ENCODE peak calls at places on chromosomes 6 and 20, in six cellular contexts. One of them, this sample, is unnamed.
A peak's percentile ranks its signal among the peaks of the same experiment; 100 is the strongest.

GRCh38 chr6:99282479-99283062 is 66.9 kb downstream of the FAXC start:
- DNase-seq in mesendoderm: peak; percentile 16
- DNase-seq in neuronal stem cell: no peak
- DNase-seq in H1: no peak
- DNase-seq in IMR-90: peak; percentile 30
- DNase-seq in H9: no peak
- DNase-seq in this sample: no peak

GRCh38 chr6:113903666-113904330 is 46.7 kb downstream of the MARCKS start:
- DNase-seq in H1: no peak
- DNase-seq in IMR-90: peak; percentile 58
- DNase-seq in H9: no peak
- DNase-seq in neuronal stem cell: no peak
- DNase-seq in mesendoderm: peak; percentile 28
- DNase-seq in this sample: no peak

GRCh38 chr6:3259491-3259958 is 778 bp downstream of the PSMG4 start:
- DNase-seq in H1: no peak
- DNase-seq in neuronal stem cell: no peak
- DNase-seq in H9: peak; percentile 57
- DNase-seq in IMR-90: peak; percentile 41
- DNase-seq in mesendoderm: peak; percentile 81
- DNase-seq in this sample: peak; percentile 36

GRCh38 chr6:130853555-130854183 is 26.5 kb downstream of the SMLR1 start:
- DNase-seq in IMR-90: peak; percentile 73
- DNase-seq in H9: no peak
- DNase-seq in neuronal stem cell: no peak
- DNase-seq in H1: no peak
- DNase-seq in mesendoderm: peak; percentile 39
- DNase-seq in this sample: no peak

GRCh38 chr6:136037885-136038460 is 186.5 kb downstream of the PDE7B start:
- DNase-seq in H9: peak; percentile 30
- DNase-seq in IMR-90: peak; percentile 72
- DNase-seq in H1: no peak
- DNase-seq in mesendoderm: no peak
- DNase-seq in neuronal stem cell: no peak
- DNase-seq in this sample: no peak

GRCh38 chr6:52746213-52746612 is 17.1 kb downstream of the GSTA2 start:
- DNase-seq in H1: no peak
- DNase-seq in mesendoderm: no peak
- DNase-seq in H9: no peak
- DNase-seq in neuronal stem cell: no peak
- DNase-seq in IMR-90: no peak
- DNase-seq in this sample: no peak

GRCh38 chr20:62427172-62428007 is at the start of gene RBBP8NL:
- DNase-seq in IMR-90: no peak
- DNase-seq in H1: no peak
- DNase-seq in mesendoderm: peak; percentile 94
- DNase-seq in H9: peak; percentile 93
- DNase-seq in neuronal stem cell: no peak
- DNase-seq in this sample: peak; percentile 99

GRCh38 chr6:1825277-1825676 is 215.6 kb downstream of the FOXC1 start:
- DNase-seq in H9: no peak
- DNase-seq in IMR-90: no peak
- DNase-seq in neuronal stem cell: no peak
- DNase-seq in mesendoderm: no peak
- DNase-seq in H1: no peak
- DNase-seq in this sample: no peak

GRCh38 chr6:36976931-36977330 is 9.1 kb downstream of the MTCH1 start:
- DNase-seq in H9: no peak
- DNase-seq in IMR-90: no peak
- DNase-seq in mesendoderm: no peak
- DNase-seq in neuronal stem cell: no peak
- DNase-seq in H1: no peak
- DNase-seq in this sample: no peak

GRCh38 chr20:11654766-11655165 is 262.9 kb upstream of the BTBD3 start:
- DNase-seq in mesendoderm: no peak
- DNase-seq in H1: no peak
- DNase-seq in IMR-90: no peak
- DNase-seq in neuronal stem cell: no peak
- DNase-seq in H9: no peak
- DNase-seq in this sample: no peak

GRCh38 chr6:169798764-169799473 is 47.5 kb downstream of the ERMARD start:
- DNase-seq in neuronal stem cell: no peak
- DNase-seq in IMR-90: no peak
- DNase-seq in H1: no peak
- DNase-seq in mesendoderm: no peak
- DNase-seq in H9: no peak
- DNase-seq in this sample: no peak

GRCh38 chr6:24996145-24996836 is 60.5 kb upstream of the RIPOR2 start:
- DNase-seq in mesendoderm: no peak
- DNase-seq in H9: no peak
- DNase-seq in H1: no peak
- DNase-seq in neuronal stem cell: no peak
- DNase-seq in IMR-90: no peak
- DNase-seq in this sample: no peak

GRCh38 chr6:169456840-169457239 is 203.2 kb upstream of the THBS2 start:
- DNase-seq in H9: no peak
- DNase-seq in neuronal stem cell: no peak
- DNase-seq in IMR-90: no peak
- DNase-seq in mesendoderm: no peak
- DNase-seq in H1: no peak
- DNase-seq in this sample: no peak

GRCh38 chr6:43951063-43951755 is 176.0 kb downstream of the MRPL14 start:
- DNase-seq in neuronal stem cell: peak; percentile 51
- DNase-seq in IMR-90: no peak
- DNase-seq in H9: peak; percentile 91
- DNase-seq in mesendoderm: peak; percentile 90
- DNase-seq in H1: peak; percentile 56
- DNase-seq in this sample: peak; percentile 56

GRCh38 chr6:77844822-77845221 is 192.0 kb downstream of the MEI4 start:
- DNase-seq in IMR-90: no peak
- DNase-seq in H1: no peak
- DNase-seq in H9: no peak
- DNase-seq in neuronal stem cell: no peak
- DNase-seq in mesendoderm: no peak
- DNase-seq in this sample: no peak

GRCh38 chr6:89080281-89081128 is at the start of gene PNRC1:
- DNase-seq in mesendoderm: peak; percentile 99
- DNase-seq in H1: peak; percentile 100
- DNase-seq in H9: peak; percentile 100
- DNase-seq in neuronal stem cell: peak; percentile 99
- DNase-seq in IMR-90: peak; percentile 98
- DNase-seq in this sample: peak; percentile 100
- H3K23ac ChIP-seq in mesendoderm: peak within 1 kb of the TSS; percentile 85
- H3K23ac ChIP-seq in H1: no peak within 1 kb of the TSS
- H3K23ac ChIP-seq in H9: no peak within 1 kb of the TSS
- H3K23ac ChIP-seq in neuronal stem cell: peak within 1 kb of the TSS; percentile 90
- H3K23ac ChIP-seq in IMR-90: peak within 1 kb of the TSS; percentile 89
- H3K23ac ChIP-seq in this sample: no peak within 1 kb of the TSS

GRCh38 chr6:14734052-14734415 is 511.8 kb upstream of the JARID2 start:
- DNase-seq in H1: no peak
- DNase-seq in IMR-90: no peak
- DNase-seq in neuronal stem cell: no peak
- DNase-seq in H9: no peak
- DNase-seq in mesendoderm: no peak
- DNase-seq in this sample: no peak

GRCh38 chr6:14731638-14732037 is 514.2 kb upstream of the JARID2 start:
- DNase-seq in neuronal stem cell: no peak
- DNase-seq in IMR-90: no peak
- DNase-seq in H9: no peak
- DNase-seq in H1: no peak
- DNase-seq in mesendoderm: no peak
- DNase-seq in this sample: no peak

GRCh38 chr6:14732845-14733757 is 512.8 kb upstream of the JARID2 start:
- DNase-seq in mesendoderm: peak; percentile 88
- DNase-seq in IMR-90: peak; percentile 79
- DNase-seq in H9: peak; percentile 53
- DNase-seq in neuronal stem cell: no peak
- DNase-seq in H1: peak; percentile 59
- DNase-seq in this sample: peak; percentile 84

GRCh38 chr6:14730654-14731053 is 515.2 kb upstream of the JARID2 start:
- DNase-seq in IMR-90: no peak
- DNase-seq in mesendoderm: no peak
- DNase-seq in H1: no peak
- DNase-seq in neuronal stem cell: no peak
- DNase-seq in H9: no peak
- DNase-seq in this sample: no peak

GRCh38 chr6:14732226-14732844 is 513.5 kb upstream of the JARID2 start:
- DNase-seq in mesendoderm: no peak
- DNase-seq in neuronal stem cell: no peak
- DNase-seq in H1: no peak
- DNase-seq in IMR-90: no peak
- DNase-seq in H9: no peak
- DNase-seq in this sample: no peak
- H3K9ac ChIP-seq in mesendoderm: no peak overlapping the region
- H3K9ac ChIP-seq in neuronal stem cell: no peak overlapping the region
- H3K9ac ChIP-seq in H1: no peak overlapping the region
- H3K9ac ChIP-seq in IMR-90: no peak overlapping the region
- H3K9ac ChIP-seq in H9: no peak overlapping the region
- H3K9ac ChIP-seq in this sample: no peak overlapping the region

DNA sequence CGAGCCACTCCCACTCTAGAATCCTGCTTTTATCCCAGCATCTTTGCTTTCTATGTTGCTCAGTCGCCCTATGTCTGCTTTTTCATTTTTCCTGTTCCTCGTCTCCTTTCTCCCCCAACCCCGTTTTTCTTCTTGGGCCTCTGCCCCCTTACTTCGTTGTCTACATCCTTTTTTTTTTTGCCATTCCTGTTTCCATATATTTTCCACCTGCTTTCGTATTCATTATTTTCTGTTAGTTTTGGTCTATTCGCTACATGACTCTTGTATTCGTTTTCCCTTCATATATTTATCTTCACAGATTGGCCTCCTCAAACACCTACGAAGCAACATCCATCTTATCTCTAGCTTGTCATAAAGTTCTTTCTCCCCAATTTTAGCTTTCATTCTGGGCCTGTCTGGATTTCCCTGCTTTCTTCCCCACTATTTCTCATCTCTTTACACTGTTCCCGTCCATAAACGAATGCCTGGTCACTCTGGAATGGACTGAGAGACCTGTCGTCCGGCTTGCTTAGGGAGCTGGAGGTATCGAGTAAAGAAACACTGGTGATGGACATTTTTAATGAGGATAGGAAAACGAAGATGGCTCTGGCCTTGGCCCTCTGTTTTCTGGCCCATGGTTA is 915 bp downstream of the PRRC2A start:
- DNase-seq in H9: no peak
- DNase-seq in H1: no peak
- DNase-seq in IMR-90: no peak
- DNase-seq in neuronal stem cell: no peak
- DNase-seq in mesendoderm: no peak
- DNase-seq in this sample: no peak
- H3K23ac ChIP-seq in H9: no peak overlapping the region
- H3K23ac ChIP-seq in H1: peak overlapping the region; percentile 19
- H3K23ac ChIP-seq in IMR-90: peak overlapping the region; percentile 99
- H3K23ac ChIP-seq in neuronal stem cell: no peak overlapping the region
- H3K23ac ChIP-seq in mesendoderm: peak overlapping the region; percentile 95
- H3K23ac ChIP-seq in this sample: no peak overlapping the region

GRCh38 chr20:13141541-13141940 is 79.5 kb upstream of the ISM1 start:
- DNase-seq in H1: no peak
- DNase-seq in mesendoderm: no peak
- DNase-seq in neuronal stem cell: no peak
- DNase-seq in IMR-90: no peak
- DNase-seq in H9: no peak
- DNase-seq in this sample: no peak
- H3K9ac ChIP-seq in H1: no peak overlapping the region
- H3K9ac ChIP-seq in mesendoderm: no peak overlapping the region
- H3K9ac ChIP-seq in neuronal stem cell: no peak overlapping the region
- H3K9ac ChIP-seq in IMR-90: no peak overlapping the region
- H3K9ac ChIP-seq in H9: no peak overlapping the region
- H3K9ac ChIP-seq in this sample: no peak overlapping the region

DNA sequence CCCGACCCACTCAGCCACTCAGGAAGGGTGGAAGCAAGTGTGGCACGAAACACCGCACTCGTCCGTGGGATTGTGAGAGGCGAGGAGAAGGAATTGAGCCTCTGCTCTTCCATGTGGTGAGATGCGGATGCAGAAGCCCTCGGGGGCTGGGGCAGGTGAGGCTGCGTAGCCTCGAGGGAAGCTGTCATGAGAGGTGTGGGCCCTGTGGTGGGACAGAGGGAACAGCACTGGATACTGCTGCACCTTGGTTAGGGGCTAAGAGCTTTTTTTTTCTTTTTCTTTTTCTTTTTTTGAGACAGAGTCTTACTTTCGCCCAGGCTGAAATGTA is 86.5 kb downstream of the PTPN1 start:
- DNase-seq in IMR-90: no peak
- DNase-seq in mesendoderm: no peak
- DNase-seq in neuronal stem cell: no peak
- DNase-seq in H9: no peak
- DNase-seq in H1: no peak
- DNase-seq in this sample: no peak
- H3K23ac ChIP-seq in IMR-90: no peak overlapping the region
- H3K23ac ChIP-seq in mesendoderm: no peak overlapping the region
- H3K23ac ChIP-seq in neuronal stem cell: no peak overlapping the region
- H3K23ac ChIP-seq in H9: no peak overlapping the region
- H3K23ac ChIP-seq in H1: no peak overlapping the region
- H3K23ac ChIP-seq in this sample: no peak overlapping the region

GRCh38 chr20:378961-379336 is 1.6 kb upstream of the TRIB3 start:
- DNase-seq in H1: no peak
- DNase-seq in mesendoderm: no peak
- DNase-seq in IMR-90: no peak
- DNase-seq in neuronal stem cell: no peak
- DNase-seq in H9: no peak
- DNase-seq in this sample: no peak

GRCh38 chr20:383889-384288 is 3.3 kb downstream of the TRIB3 start:
- DNase-seq in IMR-90: no peak
- DNase-seq in neuronal stem cell: no peak
- DNase-seq in mesendoderm: no peak
- DNase-seq in H9: no peak
- DNase-seq in H1: no peak
- DNase-seq in this sample: no peak

GRCh38 chr20:380763-381580 is 412 bp downstream of the TRIB3 start:
- DNase-seq in IMR-90: peak; percentile 57
- DNase-seq in H9: peak; percentile 78
- DNase-seq in neuronal stem cell: peak; percentile 48
- DNase-seq in H1: no peak
- DNase-seq in mesendoderm: peak; percentile 92
- DNase-seq in this sample: peak; percentile 69

GRCh38 chr20:382291-383115 is 1.9 kb downstream of the TRIB3 start:
- DNase-seq in H9: no peak
- DNase-seq in neuronal stem cell: no peak
- DNase-seq in mesendoderm: peak; percentile 56
- DNase-seq in IMR-90: no peak
- DNase-seq in H1: no peak
- DNase-seq in this sample: no peak

DNA sequence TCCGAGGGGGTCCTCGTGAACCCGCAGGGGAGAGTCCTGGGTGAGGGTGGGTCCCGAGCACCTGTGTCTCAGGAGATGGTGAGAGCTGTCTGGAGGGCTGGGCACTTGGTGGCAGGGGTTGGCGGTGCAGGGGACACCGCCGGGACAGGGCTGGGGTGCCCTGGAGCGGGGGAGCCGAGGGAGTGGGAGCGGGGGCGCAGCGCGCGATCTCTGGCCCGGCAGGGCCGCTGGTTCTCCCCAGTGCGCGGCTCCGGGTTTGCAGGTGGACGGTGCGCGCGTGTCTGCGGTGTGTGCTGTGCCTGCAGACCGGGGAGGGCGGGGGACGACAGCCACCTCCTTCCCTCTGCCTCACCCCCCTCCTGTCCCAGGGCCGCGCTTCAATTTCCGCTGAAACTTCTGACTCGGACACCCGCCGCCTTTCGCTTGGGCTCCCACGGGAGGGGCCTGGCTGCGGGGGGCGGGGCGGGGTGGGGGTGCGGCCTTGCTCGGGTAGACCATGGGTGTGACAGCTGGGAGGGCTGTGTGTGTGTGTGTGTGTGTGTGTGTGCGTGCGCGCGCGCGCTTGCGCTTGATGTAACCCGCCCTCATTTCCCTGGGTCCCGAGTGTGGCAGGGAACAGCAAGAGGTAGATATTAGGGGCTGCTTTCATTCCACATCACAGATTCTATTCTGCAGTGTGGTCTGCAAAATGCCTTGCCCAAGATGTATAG is 1.2 kb downstream of the TRIB3 start:
- DNase-seq in H9: peak; percentile 68
- DNase-seq in mesendoderm: peak; percentile 78
- DNase-seq in neuronal stem cell: peak; percentile 30
- DNase-seq in H1: no peak
- DNase-seq in IMR-90: peak; percentile 66
- DNase-seq in this sample: peak; percentile 39
- H3K9ac ChIP-seq in H9: peak overlapping the region; percentile 4
- H3K9ac ChIP-seq in mesendoderm: peak overlapping the region; percentile 74
- H3K9ac ChIP-seq in neuronal stem cell: peak overlapping the region; percentile 81
- H3K9ac ChIP-seq in H1: no peak overlapping the region
- H3K9ac ChIP-seq in IMR-90: peak overlapping the region; percentile 96
- H3K9ac ChIP-seq in this sample: peak overlapping the region; percentile 33